ENCODE peak calls at places on chromosomes 7 and 10, in five cellular contexts. Q is tibial artery, I is heart left ventricle, D is GM13976, N is endodermal cell. E is an unnamed sample.

GRCh38 chr10:129870926-129871660 is 93.0 kb downstream of the EBF3 start:
- DNase-seq in Q (no peak), I (no peak), D (no peak), N (no peak), E (no peak)

GRCh38 chr10:133441780-133442179 is 12.0 kb upstream of the SCART1 start:
- DNase-seq in Q (no peak), I (peak; percentile 16), D (no peak), N (no peak), E (no peak)

GRCh38 chr7:25148772-25149575 is 23.9 kb upstream of the CYCS start:
- DNase-seq in Q (no peak), I (no peak), D (no peak), N (peak; percentile 61), E (no peak)

GRCh38 chr10:128304271-128304670 is 178.0 kb upstream of the MKI67 start:
- DNase-seq in Q (no peak), I (no peak), D (no peak), N (no peak), E (no peak)

GRCh38 chr7:158043461-158044155 is 544.0 kb downstream of the PTPRN2 start:
- DNase-seq in Q (peak; percentile 7), I (no peak), D (no peak), N (no peak), E (no peak)

GRCh38 chr7:105268511-105269392 is 120.0 kb downstream of the SRPK2 start:
- DNase-seq in Q (no peak), I (no peak), D (peak; percentile 59), N (no peak), E (peak; percentile 51)

GRCh38 chr10:133277277-133277992 is 767 bp upstream of the ADAM8 start:
- DNase-seq in Q (no peak), I (no peak), D (no peak), N (no peak), E (no peak)

GRCh38 chr10:86580549-86580886 is 58.9 kb upstream of the WAPL start:
- DNase-seq in Q (no peak), I (no peak), D (no peak), N (no peak), E (no peak)

GRCh38 chr7:155398944-155399343 is 59.0 kb upstream of the EN2 start:
- DNase-seq in Q (no peak), I (no peak), D (no peak), N (peak; percentile 73), E (no peak)

GRCh38 chr7:34036069-34036920 is 131.0 kb downstream of the BMPER start:
- DNase-seq in Q (no peak), I (no peak), D (no peak), N (peak; percentile 69), E (no peak)

GRCh38 chr7:123351506-123352225 is 151.9 kb upstream of the SLC13A1 start:
- DNase-seq in Q (no peak), I (no peak), D (no peak), N (no peak), E (no peak)

GRCh38 chr10:121168513-121169216 is 317.5 kb downstream of the WDR11 start:
- DNase-seq in Q (no peak), I (no peak), D (no peak), N (peak; percentile 83), E (no peak)

GRCh38 chr7:147586110-147586509 is 1004.5 kb upstream of the C7orf33 start:
- DNase-seq in Q (no peak), I (no peak), D (no peak), N (no peak), E (no peak)

GRCh38 chr10:23980054-23980453 is 228.9 kb upstream of the KIAA1217 start:
- DNase-seq in Q (no peak), I (no peak), D (no peak), N (no peak), E (no peak)

GRCh38 chr10:60358282-60358681 is 31.4 kb downstream of the ANK3 start:
- DNase-seq in Q (no peak), I (no peak), D (peak; percentile 36), N (no peak), E (peak; percentile 47)

GRCh38 chr10:11670311-11670825 is 58.9 kb upstream of the USP6NL start:
- DNase-seq in Q (no peak), I (no peak), D (no peak), N (no peak), E (no peak)

GRCh38 chr7:37346761-37347160 is 101.9 kb downstream of the ELMO1 start:
- DNase-seq in Q (no peak), I (no peak), D (no peak), N (no peak), E (no peak)

GRCh38 chr7:2553831-2554581 is 1.3 kb downstream of the BRAT1 start:
- DNase-seq in Q (no peak), I (no peak), D (no peak), N (no peak), E (no peak)

GRCh38 chr7:29764227-29764626 is 42.1 kb upstream of the WIPF3 start:
- DNase-seq in Q (no peak), I (no peak), D (no peak), N (peak; percentile 85), E (no peak)

GRCh38 chr7:123846217-123846891 is 1.4 kb downstream of the HYAL4 start:
- DNase-seq in Q (no peak), I (no peak), D (no peak), N (peak; percentile 70), E (no peak)

GRCh38 chr7:52179934-52180333 is 855.5 kb upstream of the POM121L12 start:
- DNase-seq in Q (no peak), I (no peak), D (no peak), N (no peak), E (no peak)

GRCh38 chr7:34096135-34096775 is 190.9 kb downstream of the BMPER start:
- DNase-seq in Q (peak; percentile 89), I (peak; percentile 82), D (no peak), N (no peak), E (no peak)

GRCh38 chr7:4174884-4175283 is 507.2 kb upstream of the FOXK1 start:
- DNase-seq in Q (no peak), I (no peak), D (no peak), N (no peak), E (no peak)

GRCh38 chr10:81995254-81995653 is 120.3 kb downstream of the NRG3 start:
- DNase-seq in Q (no peak), I (no peak), D (no peak), N (no peak), E (no peak)

GRCh38 chr7:30584415-30584814 is 10.3 kb upstream of the GARS1 start:
- DNase-seq in Q (no peak), I (no peak), D (no peak), N (no peak), E (no peak)

GRCh38 chr7:29274156-29275017 is 79.8 kb downstream of the CHN2 start:
- DNase-seq in Q (no peak), I (no peak), D (no peak), N (peak; percentile 31), E (no peak)

GRCh38 chr7:158533386-158534133 is 54.1 kb downstream of the PTPRN2 start:
- DNase-seq in Q (no peak), I (no peak), D (no peak), N (no peak), E (no peak)

GRCh38 chr7:106023369-106024322 is 60.6 kb downstream of the CDHR3 start:
- DNase-seq in Q (no peak), I (no peak), D (no peak), N (no peak), E (no peak)

GRCh38 chr10:33139191-33139646 is 181.2 kb upstream of the ITGB1 start:
- DNase-seq in Q (no peak), I (no peak), D (no peak), N (no peak), E (no peak)

GRCh38 chr10:131433566-131433965 is 122.0 kb upstream of the TCERG1L start:
- DNase-seq in Q (no peak), I (no peak), D (no peak), N (no peak), E (no peak)

GRCh38 chr7:131570401-131570800 is 14.0 kb upstream of the PODXL start:
- DNase-seq in Q (no peak), I (no peak), D (no peak), N (peak; percentile 36), E (no peak)

GRCh38 chr7:131563918-131564317 is 7.5 kb upstream of the PODXL start:
- DNase-seq in Q (no peak), I (no peak), D (no peak), N (no peak), E (no peak)

GRCh38 chr7:131568953-131569352 is 12.5 kb upstream of the PODXL start:
- DNase-seq in Q (no peak), I (no peak), D (no peak), N (peak; percentile 48), E (no peak)

GRCh38 chr7:131564640-131565039 is 8.2 kb upstream of the PODXL start:
- DNase-seq in Q (no peak), I (no peak), D (no peak), N (no peak), E (no peak)

DNA sequence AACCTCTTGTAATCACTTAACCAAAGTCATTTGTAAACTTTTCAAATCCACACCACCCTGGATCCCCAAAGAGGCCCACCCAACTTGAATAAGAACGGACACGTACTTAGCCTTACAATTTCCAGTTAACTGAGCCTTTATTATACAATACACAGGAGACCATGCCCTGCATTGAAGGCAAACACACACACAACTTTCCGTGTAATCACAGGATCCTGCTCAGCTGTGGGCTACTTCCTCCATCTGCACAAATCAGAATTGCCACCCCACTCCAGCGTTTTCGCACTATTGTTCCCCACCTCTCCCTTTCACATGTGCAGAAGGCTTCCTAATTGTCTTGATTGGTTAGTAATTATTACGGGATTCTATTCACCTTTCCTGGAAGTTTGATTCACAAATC is 12.1 kb upstream of the PODXL start:
- DNase-seq in Q (no peak), I (no peak), D (no peak), N (peak; percentile 25), E (no peak)
- TF ChIP-seq CTCF in Q (no peak), I (no peak), D (no peak), N (no peak), E (no peak)

DNA sequence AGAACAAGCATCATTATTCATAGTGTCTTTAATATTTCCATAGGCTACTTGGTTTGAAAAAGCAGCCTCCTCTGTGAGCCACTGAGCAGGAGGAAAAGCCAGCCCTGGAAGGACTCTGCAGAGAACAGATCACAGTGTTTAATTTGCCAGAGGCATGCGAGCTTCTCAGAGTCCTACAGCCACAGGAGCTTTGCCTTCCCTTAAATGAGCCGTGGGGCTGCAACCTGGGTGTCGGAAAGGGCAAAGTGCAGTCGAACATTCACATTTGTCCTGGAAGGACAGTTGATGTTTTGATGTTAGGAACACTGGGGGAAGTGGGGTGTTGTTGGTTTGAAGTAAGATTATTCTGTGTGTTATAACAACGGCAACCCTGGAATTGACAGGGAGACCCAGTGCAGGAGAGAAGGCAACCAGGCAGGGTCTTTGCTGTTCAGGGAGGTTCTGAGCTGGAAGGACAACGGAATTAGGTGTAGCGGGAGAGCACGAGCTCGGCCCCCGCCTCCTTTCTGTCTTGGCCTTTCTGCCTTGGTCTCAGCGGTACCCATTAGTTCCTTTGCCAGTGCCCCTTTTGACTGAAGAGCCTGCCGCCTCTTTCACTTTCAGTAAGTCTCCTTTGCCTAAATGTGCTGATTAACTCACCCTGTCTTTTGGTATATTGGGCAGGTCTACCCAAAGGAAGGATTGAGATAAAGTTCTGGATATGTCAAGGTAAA is 192.3 kb upstream of the PITRM1 start:
- DNase-seq in Q (no peak), I (no peak), D (no peak), N (no peak), E (no peak)
- TF ChIP-seq CTCF in Q (no peak), I (no peak), D (no peak), N (no peak), E (no peak)

GRCh38 chr10:100569687-100570517 is 34.2 kb downstream of the HIF1AN start:
- DNase-seq in Q (no peak), I (no peak), D (no peak), N (peak; percentile 80), E (no peak)
- TF ChIP-seq CTCF in Q (no peak), I (no peak), D (peak; percentile 21), N (peak; percentile 74), E (no peak)

GRCh38 chr10:77591238-77591880 is 46.2 kb downstream of the KCNMA1 start:
- DNase-seq in Q (no peak), I (no peak), D (no peak), N (no peak), E (no peak)
- TF ChIP-seq CTCF in Q (no peak), I (no peak), D (no peak), N (no peak), E (no peak)